ENCODE peak calls at places on chromosomes 7 and 10, in five cellular contexts. M is EL; V is endothelial cell of umbilical vein; K is stimulated activated CD4-positive, alpha-beta T cell treated with anti-CD3 and anti-CD28 coated beads, TNF-alpha, amount 100 ng/mL, for 24 hours; L is CD8-positive, alpha-beta T cell. H is an unnamed sample.

GRCh38 chr7:98354511-98355249 is 46.2 kb downstream of the BAIAP2L1 start:
- DNase-seq in L (no peak), K (no peak), M (peak), V (peak), H (no peak)

GRCh38 chr10:9211228-9211627 is 1156.7 kb downstream of the GATA3 start:
- DNase-seq in M (no peak), L (no peak), K (no peak), V (peak), H (no peak)

GRCh38 chr7:143410523-143411004 is 1.9 kb upstream of the EPHA1 start:
- DNase-seq in V (no peak), K (no peak), L (no peak), M (no peak), H (no peak)

GRCh38 chr10:95334793-95335120 is 44.0 kb upstream of the PDLIM1 start:
- DNase-seq in M (no peak), V (no peak), K (no peak), L (no peak), H (no peak)

GRCh38 chr10:117441812-117442443 is 66.7 kb upstream of the PDZD8 start:
- DNase-seq in K (no peak), V (no peak), L (no peak), M (peak), H (no peak)

GRCh38 chr10:126423779-126424491 is 35.7 kb upstream of the ADAM12 start:
- DNase-seq in V (no peak), K (no peak), L (no peak), M (no peak), H (no peak)

GRCh38 chr10:12717981-12718707 is 283.4 kb downstream of the CCDC3 start:
- DNase-seq in L (no peak), M (no peak), K (no peak), V (no peak), H (no peak)

GRCh38 chr10:20708305-20708704 is 188.8 kb downstream of the NEBL start:
- DNase-seq in L (no peak), V (no peak), K (no peak), M (no peak), H (no peak)

GRCh38 chr10:124685251-124685650 is 58.9 kb downstream of the FAM53B start:
- DNase-seq in M (no peak), V (no peak), K (no peak), L (no peak), H (no peak)

GRCh38 chr10:108452483-108453060 is 1288.1 kb upstream of the SORCS1 start:
- DNase-seq in K (no peak), L (no peak), M (peak), V (no peak), H (no peak)

GRCh38 chr7:92631067-92631829 is 41.1 kb upstream of the FAM133B start:
- DNase-seq in M (no peak), V (no peak), L (no peak), K (peak), H (peak)

GRCh38 chr7:94060772-94061171 is 56.6 kb upstream of the BET1 start:
- DNase-seq in M (peak), V (no peak), L (no peak), K (no peak), H (no peak)

GRCh38 chr10:15339857-15340256 is 31.2 kb downstream of the FAM171A1 start:
- DNase-seq in K (no peak), L (no peak), V (no peak), M (no peak), H (no peak)

GRCh38 chr10:114404171-114405010 is at the start of gene AFAP1L2:
- DNase-seq in M (no peak), K (no peak), V (no peak), L (no peak), H (no peak)

GRCh38 chr7:37391791-37392672 is 56.6 kb downstream of the ELMO1 start:
- DNase-seq in M (no peak), K (no peak), V (peak), L (no peak), H (no peak)

GRCh38 chr10:102118867-102119266 is 1.3 kb downstream of the LDB1 start:
- DNase-seq in K (no peak), L (no peak), M (peak), V (peak), H (no peak)

GRCh38 chr7:11726251-11727155 is 105.5 kb downstream of the THSD7A start:
- DNase-seq in L (no peak), V (no peak), K (no peak), M (no peak), H (no peak)

GRCh38 chr7:5525271-5526189 is 101.9 kb upstream of the TNRC18 start:
- DNase-seq in V (peak), L (no peak), K (peak), M (peak), H (no peak)

GRCh38 chr7:119935418-119936025 is 337.5 kb upstream of the KCND2 start:
- DNase-seq in M (peak), V (peak), L (no peak), K (no peak), H (no peak)

GRCh38 chr10:133039107-133039822 is 48.5 kb upstream of the ADGRA1 start:
- DNase-seq in V (no peak), K (no peak), L (no peak), M (no peak), H (no peak)

GRCh38 chr7:80463272-80463920 is 48.5 kb downstream of the GNAT3 start:
- DNase-seq in L (no peak), K (no peak), M (peak), V (peak), H (no peak)

GRCh38 chr10:54094321-54094720 is 706.7 kb downstream of the PCDH15 start:
- DNase-seq in V (no peak), K (no peak), M (no peak), L (no peak), H (no peak)

GRCh38 chr7:96679886-96680285 is 29.8 kb downstream of the SEM1 start:
- DNase-seq in M (no peak), V (no peak), L (no peak), K (no peak), H (no peak)

GRCh38 chr10:98528166-98528784 is 81.5 kb upstream of the HPS1 start:
- DNase-seq in K (no peak), L (no peak), V (peak), M (peak), H (no peak)

GRCh38 chr7:117127585-117128168 is 174.4 kb downstream of the ST7 start:
- DNase-seq in K (peak), L (no peak), M (peak), V (peak), H (no peak)